ENCODE peak calls at places on chromosomes 16 and 17, in seven cellular contexts. O is endothelial cell of umbilical vein, C is lower leg skin, F is uterus, Z is A549, T is heart left ventricle, G is IMR-90. U is an unnamed sample.

GRCh38 chr17:72502940-72503341 is 382.1 kb downstream of the SOX9 start:
- DNase-seq in Z (no peak), O (no peak), F (no peak), T (no peak), G (peak; percentile 24), C (no peak), U (no peak)

GRCh38 chr16:9713151-9713550 is 469.1 kb downstream of the GRIN2A start:
- DNase-seq in Z (no peak), C (no peak), O (no peak), T (no peak), G (no peak), F (no peak), U (no peak)

GRCh38 chr17:35892091-35892637 is 12.0 kb upstream of the CCL5 start:
- DNase-seq in O (no peak), G (peak; percentile 12), C (no peak), F (no peak), T (no peak), Z (no peak), U (no peak)

GRCh38 chr16:86099326-86099725 is 200.4 kb downstream of the IRF8 start:
- DNase-seq in O (no peak), Z (no peak), C (peak; percentile 49), F (no peak), G (no peak), T (no peak), U (no peak)

GRCh38 chr16:66203476-66203875 is 163.0 kb upstream of the CDH5 start:
- DNase-seq in T (no peak), Z (no peak), C (no peak), O (no peak), G (no peak), F (no peak), U (no peak)

GRCh38 chr16:73846292-73846849 is 450.2 kb upstream of the PSMD7 start:
- DNase-seq in F (no peak), O (no peak), T (no peak), C (no peak), Z (no peak), G (no peak), U (no peak)

GRCh38 chr16:11386791-11387546 is 41.7 kb downstream of the RMI2 start:
- DNase-seq in T (peak; percentile 55), C (peak; percentile 86), O (peak; percentile 13), F (no peak), Z (peak; percentile 60), G (no peak), U (no peak)

GRCh38 chr17:50052241-50052788 is 3.6 kb upstream of the ITGA3 start:
- DNase-seq in O (no peak), F (no peak), C (no peak), T (no peak), G (no peak), Z (no peak), U (peak; percentile 80)

GRCh38 chr16:10971560-10971961 is 27.2 kb downstream of the CLEC16A start:
- DNase-seq in G (peak; percentile 92), C (no peak), F (peak; percentile 52), Z (peak; percentile 51), O (peak; percentile 73), T (peak; percentile 41), U (peak; percentile 75)

GRCh38 chr16:85052536-85052935 is 24.9 kb downstream of the KIAA0513 start:
- DNase-seq in G (no peak), Z (no peak), C (no peak), F (no peak), O (no peak), T (no peak), U (no peak)

GRCh38 chr16:27188633-27189032 is 14.7 kb upstream of the KDM8 start:
- DNase-seq in G (no peak), O (no peak), T (no peak), C (no peak), F (no peak), Z (no peak), U (no peak)

GRCh38 chr17:77666881-77667395 is 291.6 kb upstream of the TNRC6C start:
- DNase-seq in G (no peak), C (no peak), O (no peak), Z (no peak), T (no peak), F (no peak), U (no peak)

GRCh38 chr16:72508196-72508595 is 336.2 kb upstream of the PMFBP1 start:
- DNase-seq in C (no peak), Z (no peak), G (peak; percentile 54), T (no peak), O (no peak), F (no peak), U (no peak)

GRCh38 chr17:1259910-1260389 is 10.3 kb upstream of the BHLHA9 start:
- DNase-seq in T (no peak), Z (no peak), F (no peak), C (no peak), O (no peak), G (no peak), U (no peak)

GRCh38 chr17:26792486-26792885 is 501.4 kb upstream of the WSB1 start:
- DNase-seq in T (no peak), Z (no peak), F (no peak), G (peak; percentile 55), C (no peak), O (peak; percentile 94), U (no peak)

GRCh38 chr17:2691965-2692780 is 19.4 kb downstream of the CLUH start:
- DNase-seq in G (no peak), O (no peak), C (peak; percentile 82), F (no peak), T (no peak), Z (no peak), U (no peak)

GRCh38 chr17:64196626-64197025 is 66.4 kb downstream of the TEX2 start:
- DNase-seq in G (peak; percentile 88), O (no peak), Z (no peak), C (no peak), T (no peak), F (no peak), U (no peak)

GRCh38 chr17:63337579-63337978 is 108.5 kb downstream of the CYB561 start:
- DNase-seq in T (no peak), Z (no peak), O (no peak), C (no peak), G (no peak), F (no peak), U (no peak)

GRCh38 chr16:83409347-83409746 is 398.4 kb upstream of the HSBP1 start:
- DNase-seq in T (no peak), Z (no peak), F (no peak), C (no peak), G (no peak), O (no peak), U (no peak)

GRCh38 chr17:28328325-28328724 is 6.9 kb downstream of the IFT20 start:
- DNase-seq in C (peak; percentile 10), T (no peak), Z (no peak), F (no peak), O (no peak), G (peak; percentile 17), U (no peak)

DNA sequence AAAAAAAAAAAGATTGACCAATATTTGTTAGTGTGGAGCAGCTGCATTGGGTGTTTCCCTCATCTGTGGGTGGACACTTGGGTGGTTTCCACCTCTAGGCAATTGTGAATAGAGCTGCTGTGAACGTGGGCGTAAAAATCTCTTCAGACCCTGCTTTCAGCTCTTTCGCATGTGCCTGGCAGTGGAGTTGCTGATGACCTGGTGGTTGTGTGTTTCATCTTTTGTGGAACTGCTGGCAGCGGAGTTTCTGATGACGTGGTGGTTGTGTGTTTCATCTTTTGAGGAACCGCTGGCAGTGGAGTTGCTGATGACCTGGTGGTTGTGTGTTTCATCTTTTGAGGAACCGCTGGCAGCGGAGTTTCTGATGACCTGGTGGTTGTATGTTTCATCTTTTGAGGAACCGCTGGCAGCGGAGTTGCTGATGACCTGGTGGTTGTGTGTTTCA is 21.4 kb downstream of the ZC3H18 start:
- DNase-seq in G (peak; percentile 8), Z (no peak), O (no peak), T (peak; percentile 66), C (no peak), F (no peak), U (no peak)
- TF ChIP-seq POLR2A in G (no peak), Z (no peak), O (no peak), T (no peak), C (no peak), F (no peak), U (no peak)

DNA sequence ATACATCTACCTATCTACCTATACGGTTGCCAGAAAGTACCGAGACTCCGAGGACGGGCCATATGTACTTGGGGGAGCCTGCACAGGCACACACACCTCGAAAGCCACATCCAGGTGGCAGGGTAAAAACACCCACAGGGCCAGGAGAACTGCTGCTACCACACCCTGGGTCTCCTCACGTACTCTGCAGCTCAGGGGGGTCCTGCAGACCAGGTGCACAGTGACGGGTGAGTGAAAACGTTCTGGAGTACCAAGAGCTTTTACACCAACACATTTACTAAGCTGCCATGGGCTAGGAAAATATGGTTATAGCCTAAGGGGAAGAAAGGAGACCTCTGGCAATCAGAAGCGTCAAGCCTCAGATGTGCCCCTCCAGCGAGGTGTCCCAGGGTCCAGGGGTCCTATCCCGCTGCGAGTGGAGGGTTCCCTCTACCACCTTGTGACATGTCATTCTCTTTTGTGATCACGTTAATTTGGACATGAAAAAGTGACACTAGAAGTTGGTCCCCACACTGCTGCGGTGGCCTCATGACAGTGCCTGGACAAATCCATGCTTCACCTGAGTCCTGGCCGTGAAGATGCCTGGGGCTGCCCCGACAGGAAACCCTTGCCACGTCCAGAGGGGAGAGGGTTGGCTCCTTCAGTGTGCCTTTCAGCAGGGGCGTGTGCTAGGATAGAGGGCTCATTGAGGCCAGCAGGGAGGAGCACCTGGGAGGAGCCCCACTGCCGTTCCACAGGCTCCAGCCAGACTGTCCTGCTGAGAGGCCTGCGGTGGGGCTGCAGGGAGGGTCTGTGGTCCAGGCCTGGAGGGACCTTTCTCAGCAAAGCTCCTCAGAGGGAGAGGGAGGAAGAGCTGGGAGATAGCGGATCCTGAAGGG is 1.8 kb downstream of the CANT1 start:
- DNase-seq in C (peak; percentile 82), T (no peak), O (no peak), G (no peak), Z (no peak), F (peak; percentile 13), U (no peak)
- H3K4me3 ChIP-seq in C (no peak overlapping the region), T (no peak overlapping the region), O (peak overlapping the region; percentile 69), G (no peak overlapping the region), Z (peak overlapping the region; percentile 98), F (no peak overlapping the region), U (no peak overlapping the region)

GRCh38 chr16:70438325-70438982 is 446 bp downstream of the ST3GAL2 start:
- DNase-seq in Z (no peak), F (peak; percentile 60), G (no peak), T (peak; percentile 51), C (peak; percentile 88), O (no peak), U (no peak)

GRCh38 chr16:70441406-70441990 is 2.6 kb upstream of the ST3GAL2 start:
- DNase-seq in C (no peak), G (no peak), T (no peak), O (no peak), F (no peak), Z (no peak), U (no peak)

GRCh38 chr16:70437582-70438324 is 1.1 kb downstream of the ST3GAL2 start:
- DNase-seq in Z (no peak), C (no peak), O (peak; percentile 54), G (peak; percentile 69), F (no peak), T (no peak), U (no peak)

GRCh38 chr16:70437017-70437581 is 1.8 kb downstream of the ST3GAL2 start:
- DNase-seq in Z (no peak), T (no peak), C (no peak), F (peak; percentile 56), G (peak; percentile 94), O (peak; percentile 90), U (no peak)

GRCh38 chr16:70438983-70439862 is at the start of gene ST3GAL2:
- DNase-seq in T (peak; percentile 97), Z (peak; percentile 93), C (peak; percentile 98), O (peak; percentile 95), G (peak; percentile 89), F (peak; percentile 95), U (peak; percentile 87)
- TF ChIP-seq POLR2A in T (no peak), Z (peak; percentile 16), C (no peak), O (peak; percentile 34), G (no peak), F (peak; percentile 20), U (no peak)

GRCh38 chr16:57644383-57645014 is 16.1 kb downstream of the ADGRG1 start:
- DNase-seq in T (no peak), O (no peak), F (no peak), Z (no peak), C (no peak), G (no peak), U (no peak)
- H3K4me3 ChIP-seq in T (no peak overlapping the region), O (no peak overlapping the region), F (no peak overlapping the region), Z (no peak overlapping the region), C (no peak overlapping the region), G (no peak overlapping the region), U (no peak overlapping the region)